ENCODE peak calls at places on chromosomes 3 and 15, in ten cellular contexts. P, I, A, L, Y, H, Z, K, G and D are unnamed samples. For H3K4me1, the result is how much of the 10 kb centered on the place peaks cover.

GRCh38 chr3:46215810-46216414 is 7.8 kb upstream of the CCR1 start:
- DNase-seq in H (no peak), L (no peak), K (no peak), Z (peak), P (no peak), A (no peak), Y (no peak), G (no peak), I (no peak), D (no peak)

GRCh38 chr15:51312132-51312531 is 26.3 kb downstream of the CYP19A1 start:
- DNase-seq in Z (no peak), Y (no peak), L (no peak), A (no peak), G (no peak), K (no peak), P (no peak), H (no peak), I (no peak), D (no peak)

GRCh38 chr3:48399387-48400172 is 27.6 kb downstream of the FBXW12 start:
- DNase-seq in A (peak), Y (no peak), G (no peak), K (no peak), H (no peak), Z (no peak), L (peak), I (no peak), P (no peak), D (no peak)

GRCh38 chr3:9308298-9308990 is 54.4 kb upstream of the THUMPD3 start:
- DNase-seq in K (no peak), G (no peak), P (no peak), A (no peak), L (no peak), I (no peak), H (no peak), Z (no peak), Y (no peak), D (no peak)

GRCh38 chr15:71575474-71576045 is 234.8 kb upstream of the NR2E3 start:
- DNase-seq in I (no peak), Y (no peak), A (no peak), K (no peak), P (no peak), Z (no peak), G (no peak), H (no peak), L (no peak), D (no peak)

GRCh38 chr15:66399276-66399675 is 12.6 kb downstream of the MAP2K1 start:
- DNase-seq in G (no peak), H (no peak), P (no peak), Z (no peak), K (no peak), L (no peak), A (no peak), Y (no peak), I (no peak), D (no peak)

GRCh38 chr15:98216166-98216565 is 255.7 kb downstream of the ARRDC4 start:
- DNase-seq in Y (no peak), P (no peak), I (no peak), G (no peak), A (no peak), L (no peak), H (no peak), K (no peak), Z (no peak), D (no peak)

GRCh38 chr3:8767667-8768363 is 1.6 kb downstream of the OXTR start:
- DNase-seq in A (peak), Z (no peak), K (no peak), I (no peak), Y (no peak), P (no peak), L (no peak), H (no peak), G (no peak), D (no peak)

GRCh38 chr15:93467327-93467726 is 378.3 kb upstream of the RGMA start:
- DNase-seq in A (no peak), Z (no peak), Y (no peak), K (no peak), G (peak), H (no peak), I (peak), L (no peak), P (peak), D (peak)

GRCh38 chr3:177594096-177594495 is 396.8 kb upstream of the TBL1XR1 start:
- DNase-seq in P (no peak), I (no peak), Y (no peak), H (no peak), A (no peak), K (no peak), L (no peak), Z (no peak), G (no peak), D (no peak)

GRCh38 chr3:134885877-134886621 is 91.0 kb downstream of the EPHB1 start:
- DNase-seq in H (no peak), K (no peak), P (no peak), I (no peak), G (no peak), L (no peak), Z (no peak), Y (no peak), A (no peak), D (no peak)

GRCh38 chr15:64146885-64147681 is 4.4 kb upstream of the SNX22 start:
- DNase-seq in G (no peak), Y (no peak), P (peak), I (no peak), Z (no peak), K (no peak), A (no peak), H (no peak), L (peak), D (no peak)

GRCh38 chr3:25493786-25494185 is 65.7 kb downstream of the RARB start:
- DNase-seq in K (no peak), P (no peak), Y (no peak), H (no peak), L (no peak), Z (no peak), G (no peak), A (no peak), I (no peak), D (no peak)

GRCh38 chr15:66832679-66833078 is 130.6 kb downstream of the SMAD6 start:
- DNase-seq in K (no peak), G (no peak), H (no peak), Y (no peak), P (no peak), A (no peak), L (no peak), I (no peak), Z (no peak), D (no peak)

GRCh38 chr3:4719011-4719649 is 226.0 kb downstream of the ITPR1 start:
- DNase-seq in I (no peak), Y (no peak), G (no peak), Z (no peak), H (no peak), K (no peak), L (no peak), A (no peak), P (no peak), D (no peak)

GRCh38 chr3:4721511-4721911 is 228.4 kb downstream of the ITPR1 start:
- DNase-seq in G (no peak), L (no peak), Z (no peak), I (no peak), K (no peak), Y (no peak), H (no peak), P (no peak), A (no peak), D (no peak)

GRCh38 chr3:4722103-4722502 is 229.0 kb downstream of the ITPR1 start:
- DNase-seq in Y (no peak), P (no peak), Z (no peak), I (no peak), L (peak), G (no peak), H (peak), A (peak), K (no peak), D (peak)

GRCh38 chr3:4718179-4718736 is 225.1 kb downstream of the ITPR1 start:
- DNase-seq in H (no peak), P (no peak), G (no peak), L (no peak), I (no peak), Z (no peak), K (no peak), Y (no peak), A (no peak), D (no peak)

GRCh38 chr3:4720316-4721075 is 227.3 kb downstream of the ITPR1 start:
- DNase-seq in H (peak), I (no peak), A (peak), L (peak), Y (peak), Z (no peak), P (peak), G (peak), K (peak), D (peak)
- H3K4me3 ChIP-seq in H (no peak), I (no peak), A (no peak), L (no peak), Y (no peak), Z (no peak), P (no peak), G (no peak), K (no peak), D (no peak)

GRCh38 chr3:39471652-39472051 is 4.2 kb downstream of the MOBP start:
- DNase-seq in I (no peak), K (no peak), G (no peak), A (no peak), P (no peak), Z (no peak), Y (no peak), L (no peak), H (no peak), D (no peak)

GRCh38 chr3:39468108-39468436 is 592 bp downstream of the MOBP start:
- DNase-seq in P (no peak), Y (no peak), H (no peak), G (no peak), K (no peak), I (no peak), L (no peak), Z (no peak), A (no peak), D (no peak)

GRCh38 chr3:39469258-39469657 is 1.8 kb downstream of the MOBP start:
- DNase-seq in P (no peak), I (no peak), Z (no peak), Y (no peak), K (no peak), A (no peak), L (no peak), H (no peak), G (no peak), D (no peak)

GRCh38 chr3:39467394-39468107 is at the start of gene MOBP:
- DNase-seq in P (no peak), G (no peak), A (no peak), H (no peak), Z (no peak), I (no peak), K (no peak), L (no peak), Y (no peak), D (no peak)

GRCh38 chr3:39469945-39470344 is 2.5 kb downstream of the MOBP start:
- DNase-seq in H (no peak), I (no peak), L (no peak), P (no peak), G (no peak), A (no peak), Z (no peak), Y (no peak), K (no peak), D (no peak)
- H3K4me1 ChIP-seq in H (under half), I (under half), L (under half), P (under half), G (under half), A (under half), Z (under half), Y (under half), K (under half), D (under half)

GRCh38 chr3:157438371-157438735 is 1.7 kb downstream of the PTX3 start:
- DNase-seq in L (no peak), P (no peak), Z (no peak), I (no peak), K (no peak), A (no peak), H (no peak), Y (no peak), G (no peak), D (no peak)

GRCh38 chr3:157441102-157441622 is 4.5 kb downstream of the PTX3 start:
- DNase-seq in H (no peak), G (no peak), P (no peak), L (no peak), A (no peak), Z (no peak), I (no peak), K (no peak), Y (no peak), D (no peak)

GRCh38 chr3:157442729-157443128 is 6.1 kb downstream of the PTX3 start:
- DNase-seq in A (no peak), G (no peak), K (no peak), P (no peak), L (peak), I (no peak), Y (no peak), Z (no peak), H (no peak), D (peak)

DNA sequence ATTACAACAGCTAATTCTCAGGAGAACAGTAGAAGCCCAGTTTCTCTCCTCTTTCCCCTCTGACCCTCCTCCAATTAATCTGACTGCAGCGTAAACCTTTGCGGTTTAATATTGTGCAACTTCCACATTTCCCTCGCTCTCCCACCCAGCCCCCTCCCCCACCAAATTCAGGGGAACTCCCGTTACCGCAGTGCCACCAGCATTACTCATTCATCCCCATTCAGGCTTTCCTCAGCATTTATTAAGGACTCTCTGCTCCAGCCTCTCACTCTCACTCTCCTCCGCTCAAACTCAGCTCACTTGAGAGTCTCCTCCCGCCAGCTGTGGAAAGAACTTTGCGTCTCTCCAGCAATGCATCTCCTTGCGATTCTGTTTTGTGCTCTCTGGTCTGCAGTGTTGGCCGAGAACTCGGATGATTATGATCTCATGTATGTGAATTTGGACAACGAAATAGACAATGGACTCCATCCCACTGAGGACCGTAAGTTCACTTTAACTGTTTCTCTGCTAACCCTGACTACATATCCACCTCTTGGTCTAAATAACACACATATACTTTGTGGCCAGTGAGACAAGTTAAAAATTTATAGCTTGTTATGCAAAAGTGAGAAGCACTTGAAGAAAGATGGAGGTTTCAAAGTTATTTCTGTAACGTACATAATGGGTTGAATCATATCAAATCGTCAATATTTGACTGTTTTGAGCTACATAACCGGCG is at the start of gene PTX3:
- DNase-seq in Z (no peak), P (no peak), G (no peak), Y (no peak), K (peak), I (no peak), L (no peak), A (peak), H (no peak), D (peak)
- H3K4me3 ChIP-seq in Z (peak), P (peak), G (peak), Y (peak), K (peak), I (peak), L (peak), A (peak), H (peak), D (peak)

DNA sequence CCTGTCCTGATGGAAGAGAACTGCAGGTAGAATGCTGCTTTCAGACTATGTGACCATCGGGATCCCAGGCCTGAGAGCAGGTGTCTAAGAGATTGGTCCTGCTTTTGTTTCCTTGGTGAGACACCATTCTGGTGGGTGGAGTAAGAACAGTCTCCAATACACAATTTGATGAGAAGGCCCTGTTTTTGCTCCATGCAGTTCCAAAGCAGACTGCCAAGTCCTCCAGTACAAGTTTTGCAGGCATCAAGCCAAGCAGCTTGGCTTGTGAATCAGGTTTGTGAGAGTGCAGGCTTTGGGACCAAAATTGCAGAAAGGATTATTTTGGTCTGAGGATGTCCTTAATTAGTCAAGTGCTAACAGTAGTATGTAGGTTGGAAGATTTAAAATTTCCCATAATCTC is 381.6 kb downstream of the FOXP1 start:
- DNase-seq in Y (peak), K (no peak), G (peak), Z (no peak), L (no peak), I (no peak), A (peak), P (peak), H (peak), D (peak)
- H3K4me1 ChIP-seq in Y (under half), K (under half), G (under half), Z (under half), L (under half), I (under half), A (under half), P (under half), H (under half), D (under half)

GRCh38 chr3:16896820-16897219 is 12.1 kb downstream of the PLCL2 start:
- DNase-seq in A (no peak), Z (no peak), L (no peak), I (no peak), K (no peak), H (no peak), Y (no peak), P (no peak), G (no peak), D (no peak)
- H3K4me3 ChIP-seq in A (no peak), Z (no peak), L (no peak), I (no peak), K (no peak), H (no peak), Y (no peak), P (no peak), G (no peak), D (no peak)

GRCh38 chr3:122576174-122576940 is 1.1 kb upstream of the PARP15 start:
- DNase-seq in P (no peak), A (no peak), G (no peak), Y (no peak), Z (no peak), H (no peak), K (no peak), L (no peak), I (no peak), D (no peak)

GRCh38 chr3:122577409-122578028 is at the start of gene PARP15:
- DNase-seq in H (no peak), Y (no peak), K (no peak), L (peak), P (no peak), A (peak), G (no peak), I (no peak), Z (peak), D (peak)

GRCh38 chr3:122578110-122578740 is 775 bp downstream of the PARP15 start:
- DNase-seq in L (no peak), G (no peak), Y (no peak), A (no peak), Z (no peak), I (no peak), H (no peak), K (no peak), P (no peak), D (no peak)

GRCh38 chr3:122568755-122569154 is 4.6 kb downstream of the DTX3L start:
- DNase-seq in H (no peak), P (no peak), Z (no peak), I (no peak), L (no peak), G (no peak), A (no peak), Y (no peak), K (no peak), D (no peak)

DNA sequence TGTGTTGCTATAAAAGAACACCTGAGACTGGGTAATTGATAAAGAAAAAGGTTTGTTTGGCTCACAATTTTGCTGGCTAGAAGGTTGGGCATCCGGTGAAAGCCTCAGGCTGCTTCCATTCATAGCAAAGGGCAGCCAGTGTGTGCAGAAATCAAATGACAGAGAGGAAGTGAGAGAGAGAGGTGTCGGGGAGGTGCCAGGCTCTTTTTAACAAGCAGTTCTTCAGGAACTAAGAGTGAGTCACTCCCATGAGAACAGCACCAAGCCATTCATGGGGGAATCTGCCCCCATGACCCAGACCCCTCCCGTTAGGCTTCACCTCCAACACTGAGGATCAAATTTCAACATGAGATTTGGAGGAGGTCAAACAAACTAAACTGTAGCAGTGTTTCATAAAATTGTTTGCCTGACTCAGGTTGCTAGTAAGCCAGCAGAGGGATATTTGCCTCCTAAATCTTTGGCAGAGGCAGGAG is 4.5 kb upstream of the PARP15 start:
- DNase-seq in Y (no peak), L (peak), H (no peak), G (no peak), Z (peak), A (no peak), K (peak), I (no peak), P (no peak), D (no peak)
- H3K4me1 ChIP-seq in Y (under half), L (under half), H (under half), G (under half), Z (under half), A (under half), K (under half), I (under half), P (under half), D (under half)